ENCODE peak calls at places on chromosomes 7 and 10, in five cellular contexts. F, V, U, X and A are unnamed samples.
A peak's percentile ranks its signal among the peaks of the same experiment; 100 is the strongest.

GRCh38 chr10:10869592-10869991 is 148.1 kb upstream of the CELF2 start:
- DNase-seq in F (no peak), V (no peak), U (no peak), X (no peak), A (no peak)

GRCh38 chr10:110747609-110748464 is 103.7 kb downstream of the RBM20 start:
- DNase-seq in F (no peak), V (no peak), U (no peak), X (no peak), A (no peak)

GRCh38 chr10:3776796-3777571 is 8.0 kb downstream of the KLF6 start:
- DNase-seq in F (no peak), V (peak; percentile 71), U (no peak), X (no peak), A (no peak)

GRCh38 chr7:128796325-128796724 is 4.6 kb downstream of the CCDC136 start:
- DNase-seq in F (no peak), V (no peak), U (no peak), X (no peak), A (no peak)

GRCh38 chr10:104416851-104417250 is 63.2 kb downstream of the CFAP58 start:
- DNase-seq in F (no peak), V (no peak), U (no peak), X (no peak), A (no peak)

GRCh38 chr10:48541144-48541795 is 63.6 kb downstream of the ARHGAP22 start:
- DNase-seq in F (no peak), V (peak; percentile 19), U (no peak), X (no peak), A (no peak)

GRCh38 chr7:15555385-15555859 is 6.4 kb downstream of the AGMO start:
- DNase-seq in F (no peak), V (no peak), U (no peak), X (no peak), A (no peak)

GRCh38 chr10:132942740-132943554 is 577 bp upstream of the CFAP46 start:
- DNase-seq in F (no peak), V (no peak), U (peak; percentile 63), X (no peak), A (no peak)

GRCh38 chr10:71741671-71742070 is 22.1 kb upstream of the C10orf105 start:
- DNase-seq in F (no peak), V (no peak), U (no peak), X (no peak), A (no peak)

GRCh38 chr10:24617771-24618396 is 105.8 kb downstream of the ARHGAP21 start:
- DNase-seq in F (peak; percentile 52), V (peak; percentile 68), U (peak; percentile 69), X (no peak), A (no peak)

GRCh38 chr7:8453535-8453934 is 20.1 kb downstream of the NXPH1 start:
- DNase-seq in F (no peak), V (no peak), U (no peak), X (no peak), A (no peak)

GRCh38 chr7:8455426-8455825 is 22.0 kb downstream of the NXPH1 start:
- DNase-seq in F (no peak), V (no peak), U (no peak), X (no peak), A (no peak)
- H3K4me1 ChIP-seq in F (no peaks in the 10 kb centered on the region), V (no peaks in the 10 kb centered on the region), U (no peaks in the 10 kb centered on the region), X (no peaks in the 10 kb centered on the region), A (no peaks in the 10 kb centered on the region)

GRCh38 chr10:74244807-74245206 is 93.8 kb downstream of the ADK start:
- DNase-seq in F (no peak), V (no peak), U (no peak), X (no peak), A (no peak)

GRCh38 chr10:74243067-74243466 is 92.0 kb downstream of the ADK start:
- DNase-seq in F (no peak), V (no peak), U (peak; percentile 49), X (no peak), A (no peak)

GRCh38 chr10:74246495-74246894 is 95.5 kb downstream of the ADK start:
- DNase-seq in F (no peak), V (no peak), U (no peak), X (no peak), A (no peak)

GRCh38 chr10:74249865-74250264 is 98.8 kb downstream of the ADK start:
- DNase-seq in F (no peak), V (no peak), U (no peak), X (no peak), A (no peak)

DNA sequence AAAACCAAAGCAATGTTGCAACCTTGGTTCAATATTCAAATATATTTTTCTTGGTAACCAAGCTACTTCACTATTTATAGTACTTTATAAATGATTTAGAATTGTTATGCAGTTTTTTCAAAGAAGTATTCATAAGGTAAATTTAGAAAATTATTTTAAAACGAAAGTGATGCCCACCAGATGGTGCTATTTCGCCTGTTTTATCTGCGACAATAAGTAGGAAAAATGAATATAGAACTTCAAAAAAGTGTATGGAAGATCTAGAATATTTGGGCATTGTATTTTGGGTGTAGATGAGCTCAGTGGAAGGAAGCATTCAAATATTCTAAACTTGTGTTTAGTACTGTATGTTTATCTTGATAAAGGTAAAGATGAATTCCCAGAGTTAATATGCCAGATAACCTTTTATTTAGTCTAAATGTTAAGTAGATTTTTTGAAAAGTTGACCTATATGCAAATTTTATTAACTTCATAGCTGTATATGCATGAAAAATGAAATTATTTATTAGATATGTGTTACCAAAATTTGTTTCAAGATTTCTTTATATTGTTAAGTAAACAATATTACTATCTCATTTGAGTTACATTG is 93.2 kb downstream of the ADK start:
- DNase-seq in F (no peak), V (no peak), U (no peak), X (no peak), A (no peak)
- H3K4me1 ChIP-seq in F (no peaks in the 10 kb centered on the region), V (no peaks in the 10 kb centered on the region), U (no peaks in the 10 kb centered on the region), X (no peaks in the 10 kb centered on the region), A (peaks cover 2% of the 10 kb centered on the region)

GRCh38 chr10:7945025-7945424 is 109.5 kb upstream of the GATA3 start:
- DNase-seq in F (no peak), V (no peak), U (no peak), X (no peak), A (no peak)

GRCh38 chr10:7948601-7949000 is 105.9 kb upstream of the GATA3 start:
- DNase-seq in F (no peak), V (no peak), U (no peak), X (no peak), A (no peak)

GRCh38 chr10:7942859-7943258 is 111.6 kb upstream of the GATA3 start:
- DNase-seq in F (no peak), V (no peak), U (no peak), X (no peak), A (no peak)

GRCh38 chr10:7944537-7944936 is 110.0 kb upstream of the GATA3 start:
- DNase-seq in F (no peak), V (no peak), U (no peak), X (no peak), A (no peak)

DNA sequence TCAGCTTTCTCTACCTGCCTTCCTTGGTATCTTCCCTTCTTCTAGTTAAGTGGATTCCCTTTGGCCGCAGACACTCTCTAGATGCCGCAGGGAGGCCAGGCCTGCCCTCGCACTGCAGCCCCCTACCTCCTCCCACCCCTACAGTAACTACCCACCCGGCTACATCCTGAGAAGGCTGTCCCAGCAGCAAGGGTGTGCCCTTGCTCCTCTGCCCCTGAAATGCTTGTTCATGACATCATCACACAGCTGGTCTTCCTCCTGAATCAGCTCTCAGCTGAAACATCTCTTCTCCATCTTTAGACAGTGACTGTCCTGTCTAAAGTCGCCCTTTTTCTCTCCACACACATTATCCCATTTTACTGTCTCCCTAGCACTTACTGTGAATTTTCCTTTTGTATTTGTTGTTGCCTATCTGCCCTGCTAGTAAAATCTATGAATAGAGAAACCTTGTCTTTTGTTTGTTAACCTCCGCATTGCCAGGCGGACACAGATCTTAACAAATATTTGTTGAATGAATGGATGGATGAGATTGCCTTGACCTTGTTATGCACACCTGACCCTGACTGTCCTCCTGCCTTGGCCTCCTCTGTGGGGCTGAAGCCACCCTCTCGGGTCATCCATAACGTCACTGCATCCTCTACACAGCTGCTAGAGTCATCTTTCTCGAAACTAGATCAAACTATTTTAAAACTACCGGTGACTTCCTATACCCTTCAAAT is 108.9 kb upstream of the GATA3 start:
- DNase-seq in F (no peak), V (no peak), U (no peak), X (no peak), A (no peak)
- H3K4me1 ChIP-seq in F (peaks cover 17% of the 10 kb centered on the region), V (no peaks in the 10 kb centered on the region), U (no peaks in the 10 kb centered on the region), X (peaks cover 9% of the 10 kb centered on the region), A (no peaks in the 10 kb centered on the region)

GRCh38 chr7:65972976-65973375 is 9.0 kb downstream of the GUSB start:
- DNase-seq in F (no peak), V (no peak), U (peak; percentile 45), X (no peak), A (no peak)

GRCh38 chr7:65971021-65971420 is 11.0 kb downstream of the GUSB start:
- DNase-seq in F (no peak), V (peak; percentile 21), U (peak; percentile 27), X (no peak), A (no peak)

GRCh38 chr7:65968256-65969185 is 13.5 kb downstream of the GUSB start:
- DNase-seq in F (no peak), V (no peak), U (peak; percentile 61), X (no peak), A (no peak)

GRCh38 chr7:65966167-65966566 is 15.8 kb downstream of the GUSB start:
- DNase-seq in F (no peak), V (no peak), U (no peak), X (no peak), A (no peak)

GRCh38 chr7:65967361-65968155 is 14.5 kb downstream of the GUSB start:
- DNase-seq in F (no peak), V (no peak), U (peak; percentile 41), X (no peak), A (no peak)
- H3K4me1 ChIP-seq in F (no peaks in the 10 kb centered on the region), V (no peaks in the 10 kb centered on the region), U (no peaks in the 10 kb centered on the region), X (no peaks in the 10 kb centered on the region), A (no peaks in the 10 kb centered on the region)

DNA sequence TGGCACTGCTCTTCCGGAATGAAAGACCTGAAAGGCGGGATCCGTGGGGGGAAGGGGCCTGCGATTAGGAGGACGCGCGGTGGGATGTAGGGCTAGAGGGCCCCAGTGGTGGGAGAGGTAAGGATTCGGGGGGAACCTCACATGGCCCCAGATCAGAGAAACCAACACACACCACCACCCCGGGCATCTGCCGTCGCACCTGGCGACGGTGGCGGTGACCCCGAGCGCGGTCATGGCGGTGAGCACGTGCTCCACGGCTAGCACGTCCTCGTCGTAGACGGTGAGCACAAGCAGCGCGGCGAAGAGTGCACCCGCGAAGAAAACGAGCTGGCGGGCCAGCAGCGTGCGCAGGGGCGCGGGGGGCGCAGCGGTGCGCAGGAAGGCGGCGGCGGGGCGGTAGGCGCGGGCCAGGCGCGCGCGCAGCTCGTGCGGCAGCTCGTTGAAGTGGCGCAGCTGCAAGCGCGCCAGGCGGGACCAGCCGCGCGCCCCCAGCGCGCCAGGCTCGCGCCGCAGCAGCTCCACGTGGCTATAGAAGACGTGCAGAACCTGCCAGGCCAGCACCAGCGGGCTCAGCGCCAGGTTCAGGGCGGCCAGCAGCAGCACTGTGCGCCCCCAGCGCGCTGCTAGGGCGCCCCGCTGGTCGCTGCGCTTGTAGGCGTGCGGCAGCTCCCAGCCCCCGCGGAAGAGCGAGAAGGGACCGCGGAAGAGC is 5.7 kb downstream of the ATG9B start:
- DNase-seq in F (no peak), V (peak; percentile 43), U (no peak), X (no peak), A (peak; percentile 91)
- H3K4me1 ChIP-seq in F (peaks cover 35% of the 10 kb centered on the region), V (peaks cover 26% of the 10 kb centered on the region), U (peaks cover 17% of the 10 kb centered on the region), X (peaks cover 46% of the 10 kb centered on the region), A (peaks cover 28% of the 10 kb centered on the region)